ENCODE peak calls at places on chromosomes 4 and X, in seven cellular contexts. W is HFFc6, E is lower leg skin, Y is kidney, O is GM12864, K is fibroblast of mammary gland, Z is HepG2. T is an unnamed sample.

GRCh38 chr4:168550071-168550766 is 53.4 kb downstream of the PALLD start:
- DNase-seq in W (peak), E (no peak), Y (no peak), O (no peak), K (peak), Z (no peak), T (no peak)

GRCh38 chr4:169968999-169969398 is 57.2 kb downstream of the MFAP3L start:
- DNase-seq in W (peak), E (no peak), Y (no peak), O (no peak), K (peak), Z (no peak), T (no peak)

GRCh38 chrX:33211356-33212254 is at the start of gene DMD:
- DNase-seq in W (no peak), E (no peak), Y (peak), O (no peak), K (peak), Z (peak), T (no peak)

GRCh38 chrX:1323315-1323714 is 13.3 kb upstream of the IL3RA start:
- DNase-seq in W (peak), E (no peak), Y (peak), O (peak), K (no peak), Z (peak), T (peak)

GRCh38 chr4:126431049-126431448 is 1116.3 kb downstream of the FAT4 start:
- DNase-seq in W (no peak), E (peak), Y (no peak), O (no peak), K (no peak), Z (no peak), T (no peak)

GRCh38 chrX:154020500-154021115 is 906 bp upstream of the IRAK1 start:
- DNase-seq in W (peak), E (no peak), Y (no peak), O (no peak), K (no peak), Z (no peak), T (no peak)

GRCh38 chr4:154559141-154559841 is 3.5 kb upstream of the FGB start:
- DNase-seq in W (peak), E (no peak), Y (no peak), O (peak), K (peak), Z (peak), T (peak)

GRCh38 chr4:110602061-110602460 is 20.8 kb downstream of the PITX2 start:
- DNase-seq in W (no peak), E (no peak), Y (no peak), O (no peak), K (no peak), Z (no peak), T (no peak)

GRCh38 chrX:74419861-74420193 is 1.5 kb upstream of the SLC16A2 start:
- DNase-seq in W (no peak), E (no peak), Y (peak), O (no peak), K (no peak), Z (no peak), T (no peak)

GRCh38 chr4:5998333-5998936 is 19.8 kb downstream of the C4orf50 start:
- DNase-seq in W (peak), E (peak), Y (peak), O (peak), K (peak), Z (peak), T (peak)

GRCh38 chr4:16573181-16573580 is 325.3 kb downstream of the LDB2 start:
- DNase-seq in W (peak), E (no peak), Y (no peak), O (no peak), K (peak), Z (no peak), T (no peak)

GRCh38 chr4:86522349-86522748 is 71.8 kb upstream of the PTPN13 start:
- DNase-seq in W (no peak), E (no peak), Y (no peak), O (no peak), K (peak), Z (no peak), T (no peak)

DNA sequence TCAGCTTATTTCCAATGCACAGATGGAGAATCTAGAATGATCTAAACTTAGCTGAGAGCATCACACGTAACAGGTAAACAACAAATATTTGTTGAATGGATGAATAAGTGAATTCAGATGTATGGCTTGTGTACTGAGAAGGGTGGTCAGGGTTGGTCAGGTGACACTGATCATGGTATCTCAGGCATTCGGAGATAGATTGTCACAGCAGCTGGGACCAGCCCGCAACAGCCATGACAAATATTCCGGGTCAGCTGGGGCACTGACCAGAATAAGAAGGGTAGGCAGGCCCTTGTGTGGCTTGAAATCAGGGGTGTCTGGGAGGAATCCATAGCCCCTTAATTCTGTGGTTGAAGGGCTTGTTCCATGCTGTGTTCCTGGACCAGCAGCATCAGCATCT is 159.4 kb upstream of the ARX start:
- DNase-seq in W (no peak), E (no peak), Y (no peak), O (no peak), K (no peak), Z (no peak), T (no peak)
- TF ChIP-seq CTCF in W (no peak), E (no peak), Y (no peak), O (no peak), K (no peak), Z (no peak), T (no peak)

GRCh38 chr4:25532579-25532978 is 123.1 kb upstream of the SLC34A2 start:
- DNase-seq in W (no peak), E (no peak), Y (no peak), O (no peak), K (peak), Z (no peak), T (no peak)

GRCh38 chr4:25528391-25528790 is 127.3 kb upstream of the SLC34A2 start:
- DNase-seq in W (no peak), E (peak), Y (no peak), O (no peak), K (no peak), Z (no peak), T (no peak)

GRCh38 chr4:25533237-25533636 is 122.4 kb upstream of the SLC34A2 start:
- DNase-seq in W (no peak), E (peak), Y (no peak), O (no peak), K (no peak), Z (no peak), T (no peak)

GRCh38 chr4:25535278-25535677 is 120.4 kb upstream of the SLC34A2 start:
- DNase-seq in W (no peak), E (no peak), Y (no peak), O (no peak), K (no peak), Z (peak), T (no peak)

DNA sequence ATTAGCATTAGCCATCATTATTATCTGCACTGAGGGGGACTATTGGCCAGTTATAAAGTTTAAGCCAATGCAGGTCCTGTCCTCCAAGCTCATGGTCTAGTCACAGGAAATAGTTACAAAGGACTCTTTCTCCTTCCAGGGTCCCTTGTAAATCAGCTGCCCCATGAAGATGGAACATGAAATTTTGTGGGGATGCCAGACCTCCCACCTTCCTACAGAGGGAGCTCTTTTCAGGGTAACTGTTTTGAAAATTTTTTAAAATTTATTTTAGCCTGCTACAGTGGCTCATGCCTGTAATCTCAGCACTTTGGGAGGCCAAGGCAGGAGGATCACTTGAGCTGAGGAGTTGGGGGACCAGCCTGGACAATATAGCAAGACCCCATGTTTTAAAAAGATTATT is 124.4 kb upstream of the SLC34A2 start:
- DNase-seq in W (no peak), E (peak), Y (no peak), O (no peak), K (no peak), Z (no peak), T (no peak)
- TF ChIP-seq CTCF in W (peak), E (no peak), Y (peak), O (peak), K (peak), Z (peak), T (no peak)

GRCh38 chr4:145938618-145939177 is at the start of gene ZNF827:
- DNase-seq in W (peak), E (peak), Y (peak), O (peak), K (peak), Z (peak), T (peak)
- TF ChIP-seq CTCF in W (no peak), E (peak), Y (peak), O (no peak), K (no peak), Z (no peak), T (no peak)

GRCh38 chrX:115018040-115018647 is 728 bp upstream of the IL13RA2 start:
- DNase-seq in W (no peak), E (no peak), Y (no peak), O (no peak), K (peak), Z (no peak), T (no peak)
- TF ChIP-seq CTCF in W (peak), E (no peak), Y (no peak), O (no peak), K (peak), Z (no peak), T (no peak)

DNA sequence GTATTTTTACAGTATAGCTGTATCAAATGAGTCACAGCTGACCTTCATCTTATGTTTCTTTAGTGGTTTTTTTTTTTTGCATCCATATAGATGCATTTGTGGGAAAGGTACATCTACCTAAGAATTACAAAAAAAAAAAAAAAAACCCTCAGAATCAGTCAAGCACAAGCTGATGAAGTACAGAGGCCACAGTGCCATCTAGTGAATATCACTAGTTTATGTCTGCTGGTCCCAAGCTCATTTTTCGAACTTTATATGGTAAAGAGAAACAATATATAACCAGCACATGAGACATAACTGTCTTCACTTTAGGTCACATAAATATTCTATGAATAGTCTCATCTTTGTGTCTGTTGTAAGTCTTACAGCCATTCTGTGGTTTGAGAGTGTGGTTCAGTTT is 220.1 kb downstream of the DLG3 start:
- DNase-seq in W (peak), E (no peak), Y (no peak), O (peak), K (peak), Z (peak), T (peak)
- TF ChIP-seq CTCF in W (peak), E (no peak), Y (no peak), O (peak), K (peak), Z (peak), T (no peak)

DNA sequence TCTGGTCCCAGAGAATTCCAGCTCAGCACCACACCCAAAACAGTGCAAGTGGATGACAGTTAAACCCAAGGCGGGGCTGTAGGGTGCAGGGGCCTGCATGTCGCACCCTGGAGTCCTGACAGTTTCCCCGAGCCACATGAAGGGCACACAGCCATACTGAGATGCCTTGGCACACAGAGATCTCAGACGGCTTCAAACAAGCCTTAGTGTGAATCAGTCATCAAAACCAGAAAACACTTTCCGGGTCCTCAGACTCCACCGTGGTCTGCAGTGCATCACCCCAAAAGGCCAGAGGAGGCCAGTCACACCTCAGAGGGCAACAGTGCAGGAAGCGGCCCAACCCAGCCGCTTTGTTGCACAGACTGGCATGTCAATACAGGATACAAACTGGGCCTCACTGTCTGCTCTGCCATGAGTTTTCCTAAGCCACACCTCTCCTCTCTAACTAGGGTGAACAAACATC is 64.6 kb upstream of the ENPP6 start:
- DNase-seq in W (no peak), E (no peak), Y (no peak), O (no peak), K (no peak), Z (peak), T (no peak)
- TF ChIP-seq CTCF in W (peak), E (no peak), Y (no peak), O (peak), K (no peak), Z (peak), T (peak)